ENCODE peak calls at places on chromosomes 4 and X, in nine cellular contexts. One of them, this sample, is unnamed.

GRCh38 chr4:183806341-183806740 is 98.8 kb upstream of the STOX2 start:
- ATAC-seq in left ventricle myocardium superior: peak
- ATAC-seq in stimulated activated naive CD8-positive, alpha-beta T cell treated with anti-CD3 and anti-CD28 coated beads, Interleukin-15, Interleukin-2, amounts not matched to agents 100 U/mL and 50 U/mL, for 24 hours: no peak
- ATAC-seq in Right ventricle myocardium inferior: no peak
- ATAC-seq in sciatic nerve: peak
- ATAC-seq in heart left ventricle: peak
- ATAC-seq in upper lobe of left lung: no peak
- ATAC-seq in activated T-cell treated with anti-CD3 and anti-CD28 coated beads, Interleukin-2, amount 50 U/mL, for 4 hours: no peak
- ATAC-seq in left lung: no peak
- ATAC-seq in this sample: no peak

GRCh38 chrX:8036914-8037313 is 109.7 kb upstream of the PNPLA4 start:
- ATAC-seq in left ventricle myocardium superior: peak
- ATAC-seq in stimulated activated naive CD8-positive, alpha-beta T cell treated with anti-CD3 and anti-CD28 coated beads, Interleukin-15, Interleukin-2, amounts not matched to agents 100 U/mL and 50 U/mL, for 24 hours: no peak
- ATAC-seq in Right ventricle myocardium inferior: peak
- ATAC-seq in sciatic nerve: no peak
- ATAC-seq in heart left ventricle: peak
- ATAC-seq in upper lobe of left lung: no peak
- ATAC-seq in activated T-cell treated with anti-CD3 and anti-CD28 coated beads, Interleukin-2, amount 50 U/mL, for 4 hours: no peak
- ATAC-seq in left lung: peak
- ATAC-seq in this sample: no peak

GRCh38 chrX:11567528-11568220 is 98.0 kb downstream of the ARHGAP6 start:
- ATAC-seq in left ventricle myocardium superior: no peak
- ATAC-seq in stimulated activated naive CD8-positive, alpha-beta T cell treated with anti-CD3 and anti-CD28 coated beads, Interleukin-15, Interleukin-2, amounts not matched to agents 100 U/mL and 50 U/mL, for 24 hours: no peak
- ATAC-seq in Right ventricle myocardium inferior: no peak
- ATAC-seq in sciatic nerve: no peak
- ATAC-seq in heart left ventricle: no peak
- ATAC-seq in upper lobe of left lung: no peak
- ATAC-seq in activated T-cell treated with anti-CD3 and anti-CD28 coated beads, Interleukin-2, amount 50 U/mL, for 4 hours: no peak
- ATAC-seq in left lung: no peak
- ATAC-seq in this sample: no peak

GRCh38 chrX:36916941-36917340 is 91.2 kb upstream of the FAM47C start:
- ATAC-seq in left ventricle myocardium superior: no peak
- ATAC-seq in stimulated activated naive CD8-positive, alpha-beta T cell treated with anti-CD3 and anti-CD28 coated beads, Interleukin-15, Interleukin-2, amounts not matched to agents 100 U/mL and 50 U/mL, for 24 hours: no peak
- ATAC-seq in Right ventricle myocardium inferior: no peak
- ATAC-seq in sciatic nerve: no peak
- ATAC-seq in heart left ventricle: no peak
- ATAC-seq in upper lobe of left lung: no peak
- ATAC-seq in activated T-cell treated with anti-CD3 and anti-CD28 coated beads, Interleukin-2, amount 50 U/mL, for 4 hours: no peak
- ATAC-seq in left lung: no peak
- ATAC-seq in this sample: no peak

GRCh38 chrX:74521961-74522833 is 92.2 kb downstream of the RLIM start:
- ATAC-seq in left ventricle myocardium superior: peak
- ATAC-seq in stimulated activated naive CD8-positive, alpha-beta T cell treated with anti-CD3 and anti-CD28 coated beads, Interleukin-15, Interleukin-2, amounts not matched to agents 100 U/mL and 50 U/mL, for 24 hours: no peak
- ATAC-seq in Right ventricle myocardium inferior: peak
- ATAC-seq in sciatic nerve: peak
- ATAC-seq in heart left ventricle: peak
- ATAC-seq in upper lobe of left lung: peak
- ATAC-seq in activated T-cell treated with anti-CD3 and anti-CD28 coated beads, Interleukin-2, amount 50 U/mL, for 4 hours: no peak
- ATAC-seq in left lung: peak
- ATAC-seq in this sample: peak

GRCh38 chrX:3232262-3232950 is 114.0 kb downstream of the MXRA5 start:
- ATAC-seq in left ventricle myocardium superior: no peak
- ATAC-seq in stimulated activated naive CD8-positive, alpha-beta T cell treated with anti-CD3 and anti-CD28 coated beads, Interleukin-15, Interleukin-2, amounts not matched to agents 100 U/mL and 50 U/mL, for 24 hours: no peak
- ATAC-seq in Right ventricle myocardium inferior: no peak
- ATAC-seq in sciatic nerve: no peak
- ATAC-seq in heart left ventricle: no peak
- ATAC-seq in upper lobe of left lung: no peak
- ATAC-seq in activated T-cell treated with anti-CD3 and anti-CD28 coated beads, Interleukin-2, amount 50 U/mL, for 4 hours: no peak
- ATAC-seq in left lung: no peak
- ATAC-seq in this sample: no peak

GRCh38 chr4:76011700-76012387 is 4.5 kb upstream of the CXCL9 start:
- ATAC-seq in left ventricle myocardium superior: peak
- ATAC-seq in stimulated activated naive CD8-positive, alpha-beta T cell treated with anti-CD3 and anti-CD28 coated beads, Interleukin-15, Interleukin-2, amounts not matched to agents 100 U/mL and 50 U/mL, for 24 hours: peak
- ATAC-seq in Right ventricle myocardium inferior: peak
- ATAC-seq in sciatic nerve: peak
- ATAC-seq in heart left ventricle: peak
- ATAC-seq in upper lobe of left lung: peak
- ATAC-seq in activated T-cell treated with anti-CD3 and anti-CD28 coated beads, Interleukin-2, amount 50 U/mL, for 4 hours: no peak
- ATAC-seq in left lung: peak
- ATAC-seq in this sample: peak

GRCh38 chr4:15914291-15914690 is 24.2 kb downstream of the FGFBP1 start:
- ATAC-seq in left ventricle myocardium superior: no peak
- ATAC-seq in stimulated activated naive CD8-positive, alpha-beta T cell treated with anti-CD3 and anti-CD28 coated beads, Interleukin-15, Interleukin-2, amounts not matched to agents 100 U/mL and 50 U/mL, for 24 hours: no peak
- ATAC-seq in Right ventricle myocardium inferior: no peak
- ATAC-seq in sciatic nerve: no peak
- ATAC-seq in heart left ventricle: no peak
- ATAC-seq in upper lobe of left lung: no peak
- ATAC-seq in activated T-cell treated with anti-CD3 and anti-CD28 coated beads, Interleukin-2, amount 50 U/mL, for 4 hours: no peak
- ATAC-seq in left lung: no peak
- ATAC-seq in this sample: no peak

GRCh38 chr4:42821230-42821629 is 71.3 kb upstream of the GRXCR1 start:
- ATAC-seq in left ventricle myocardium superior: no peak
- ATAC-seq in stimulated activated naive CD8-positive, alpha-beta T cell treated with anti-CD3 and anti-CD28 coated beads, Interleukin-15, Interleukin-2, amounts not matched to agents 100 U/mL and 50 U/mL, for 24 hours: no peak
- ATAC-seq in Right ventricle myocardium inferior: no peak
- ATAC-seq in sciatic nerve: no peak
- ATAC-seq in heart left ventricle: no peak
- ATAC-seq in upper lobe of left lung: no peak
- ATAC-seq in activated T-cell treated with anti-CD3 and anti-CD28 coated beads, Interleukin-2, amount 50 U/mL, for 4 hours: no peak
- ATAC-seq in left lung: no peak
- ATAC-seq in this sample: no peak

GRCh38 chr4:11912886-11913285 is 484.2 kb upstream of the HS3ST1 start:
- ATAC-seq in left ventricle myocardium superior: no peak
- ATAC-seq in stimulated activated naive CD8-positive, alpha-beta T cell treated with anti-CD3 and anti-CD28 coated beads, Interleukin-15, Interleukin-2, amounts not matched to agents 100 U/mL and 50 U/mL, for 24 hours: no peak
- ATAC-seq in Right ventricle myocardium inferior: no peak
- ATAC-seq in sciatic nerve: no peak
- ATAC-seq in heart left ventricle: peak
- ATAC-seq in upper lobe of left lung: peak
- ATAC-seq in activated T-cell treated with anti-CD3 and anti-CD28 coated beads, Interleukin-2, amount 50 U/mL, for 4 hours: no peak
- ATAC-seq in left lung: no peak
- ATAC-seq in this sample: no peak

GRCh38 chrX:154022108-154022507 is 2.4 kb upstream of the IRAK1 start:
- ATAC-seq in left ventricle myocardium superior: no peak
- ATAC-seq in stimulated activated naive CD8-positive, alpha-beta T cell treated with anti-CD3 and anti-CD28 coated beads, Interleukin-15, Interleukin-2, amounts not matched to agents 100 U/mL and 50 U/mL, for 24 hours: no peak
- ATAC-seq in Right ventricle myocardium inferior: no peak
- ATAC-seq in sciatic nerve: no peak
- ATAC-seq in heart left ventricle: no peak
- ATAC-seq in upper lobe of left lung: no peak
- ATAC-seq in activated T-cell treated with anti-CD3 and anti-CD28 coated beads, Interleukin-2, amount 50 U/mL, for 4 hours: no peak
- ATAC-seq in left lung: no peak
- ATAC-seq in this sample: no peak

GRCh38 chr4:31692407-31692940 is 972.3 kb downstream of the PCDH7 start:
- ATAC-seq in left ventricle myocardium superior: no peak
- ATAC-seq in stimulated activated naive CD8-positive, alpha-beta T cell treated with anti-CD3 and anti-CD28 coated beads, Interleukin-15, Interleukin-2, amounts not matched to agents 100 U/mL and 50 U/mL, for 24 hours: no peak
- ATAC-seq in Right ventricle myocardium inferior: no peak
- ATAC-seq in sciatic nerve: no peak
- ATAC-seq in heart left ventricle: no peak
- ATAC-seq in upper lobe of left lung: no peak
- ATAC-seq in activated T-cell treated with anti-CD3 and anti-CD28 coated beads, Interleukin-2, amount 50 U/mL, for 4 hours: no peak
- ATAC-seq in left lung: no peak
- ATAC-seq in this sample: no peak

GRCh38 chrX:41382699-41383645 is 49.0 kb downstream of the DDX3X start:
- ATAC-seq in left ventricle myocardium superior: peak
- ATAC-seq in stimulated activated naive CD8-positive, alpha-beta T cell treated with anti-CD3 and anti-CD28 coated beads, Interleukin-15, Interleukin-2, amounts not matched to agents 100 U/mL and 50 U/mL, for 24 hours: peak
- ATAC-seq in Right ventricle myocardium inferior: no peak
- ATAC-seq in sciatic nerve: peak
- ATAC-seq in heart left ventricle: peak
- ATAC-seq in upper lobe of left lung: peak
- ATAC-seq in activated T-cell treated with anti-CD3 and anti-CD28 coated beads, Interleukin-2, amount 50 U/mL, for 4 hours: peak
- ATAC-seq in left lung: peak
- ATAC-seq in this sample: no peak

GRCh38 chr4:70299643-70300042 is 35.1 kb upstream of the CABS1 start:
- ATAC-seq in left ventricle myocardium superior: no peak
- ATAC-seq in stimulated activated naive CD8-positive, alpha-beta T cell treated with anti-CD3 and anti-CD28 coated beads, Interleukin-15, Interleukin-2, amounts not matched to agents 100 U/mL and 50 U/mL, for 24 hours: no peak
- ATAC-seq in Right ventricle myocardium inferior: no peak
- ATAC-seq in sciatic nerve: no peak
- ATAC-seq in heart left ventricle: no peak
- ATAC-seq in upper lobe of left lung: no peak
- ATAC-seq in activated T-cell treated with anti-CD3 and anti-CD28 coated beads, Interleukin-2, amount 50 U/mL, for 4 hours: no peak
- ATAC-seq in left lung: no peak
- ATAC-seq in this sample: no peak

GRCh38 chr4:48085821-48086602 is 48.0 kb downstream of the TXK start:
- ATAC-seq in left ventricle myocardium superior: no peak
- ATAC-seq in stimulated activated naive CD8-positive, alpha-beta T cell treated with anti-CD3 and anti-CD28 coated beads, Interleukin-15, Interleukin-2, amounts not matched to agents 100 U/mL and 50 U/mL, for 24 hours: peak
- ATAC-seq in Right ventricle myocardium inferior: no peak
- ATAC-seq in sciatic nerve: no peak
- ATAC-seq in heart left ventricle: no peak
- ATAC-seq in upper lobe of left lung: no peak
- ATAC-seq in activated T-cell treated with anti-CD3 and anti-CD28 coated beads, Interleukin-2, amount 50 U/mL, for 4 hours: no peak
- ATAC-seq in left lung: no peak
- ATAC-seq in this sample: no peak

GRCh38 chr4:113423631-113424030 is 337.9 kb downstream of the CAMK2D start:
- ATAC-seq in left ventricle myocardium superior: no peak
- ATAC-seq in stimulated activated naive CD8-positive, alpha-beta T cell treated with anti-CD3 and anti-CD28 coated beads, Interleukin-15, Interleukin-2, amounts not matched to agents 100 U/mL and 50 U/mL, for 24 hours: no peak
- ATAC-seq in Right ventricle myocardium inferior: no peak
- ATAC-seq in sciatic nerve: no peak
- ATAC-seq in heart left ventricle: no peak
- ATAC-seq in upper lobe of left lung: no peak
- ATAC-seq in activated T-cell treated with anti-CD3 and anti-CD28 coated beads, Interleukin-2, amount 50 U/mL, for 4 hours: no peak
- ATAC-seq in left lung: no peak
- ATAC-seq in this sample: no peak

GRCh38 chr4:2442175-2442993 is 23.6 kb downstream of the CFAP99 start:
- ATAC-seq in left ventricle myocardium superior: no peak
- ATAC-seq in stimulated activated naive CD8-positive, alpha-beta T cell treated with anti-CD3 and anti-CD28 coated beads, Interleukin-15, Interleukin-2, amounts not matched to agents 100 U/mL and 50 U/mL, for 24 hours: no peak
- ATAC-seq in Right ventricle myocardium inferior: no peak
- ATAC-seq in sciatic nerve: no peak
- ATAC-seq in heart left ventricle: no peak
- ATAC-seq in upper lobe of left lung: no peak
- ATAC-seq in activated T-cell treated with anti-CD3 and anti-CD28 coated beads, Interleukin-2, amount 50 U/mL, for 4 hours: no peak
- ATAC-seq in left lung: no peak
- ATAC-seq in this sample: no peak

GRCh38 chrX:139077303-139078131 is 366.0 kb upstream of the FGF13 start:
- ATAC-seq in left ventricle myocardium superior: no peak
- ATAC-seq in stimulated activated naive CD8-positive, alpha-beta T cell treated with anti-CD3 and anti-CD28 coated beads, Interleukin-15, Interleukin-2, amounts not matched to agents 100 U/mL and 50 U/mL, for 24 hours: no peak
- ATAC-seq in Right ventricle myocardium inferior: no peak
- ATAC-seq in sciatic nerve: no peak
- ATAC-seq in heart left ventricle: no peak
- ATAC-seq in upper lobe of left lung: no peak
- ATAC-seq in activated T-cell treated with anti-CD3 and anti-CD28 coated beads, Interleukin-2, amount 50 U/mL, for 4 hours: no peak
- ATAC-seq in left lung: peak
- ATAC-seq in this sample: no peak

GRCh38 chr4:89029591-89029990 is 27.4 kb downstream of the FAM13A start:
- ATAC-seq in left ventricle myocardium superior: no peak
- ATAC-seq in stimulated activated naive CD8-positive, alpha-beta T cell treated with anti-CD3 and anti-CD28 coated beads, Interleukin-15, Interleukin-2, amounts not matched to agents 100 U/mL and 50 U/mL, for 24 hours: no peak
- ATAC-seq in Right ventricle myocardium inferior: no peak
- ATAC-seq in sciatic nerve: no peak
- ATAC-seq in heart left ventricle: no peak
- ATAC-seq in upper lobe of left lung: no peak
- ATAC-seq in activated T-cell treated with anti-CD3 and anti-CD28 coated beads, Interleukin-2, amount 50 U/mL, for 4 hours: peak
- ATAC-seq in left lung: no peak
- ATAC-seq in this sample: no peak

GRCh38 chr4:127832585-127832984 is 48.1 kb upstream of the PLK4 start:
- ATAC-seq in left ventricle myocardium superior: no peak
- ATAC-seq in stimulated activated naive CD8-positive, alpha-beta T cell treated with anti-CD3 and anti-CD28 coated beads, Interleukin-15, Interleukin-2, amounts not matched to agents 100 U/mL and 50 U/mL, for 24 hours: no peak
- ATAC-seq in Right ventricle myocardium inferior: no peak
- ATAC-seq in sciatic nerve: no peak
- ATAC-seq in heart left ventricle: no peak
- ATAC-seq in upper lobe of left lung: no peak
- ATAC-seq in activated T-cell treated with anti-CD3 and anti-CD28 coated beads, Interleukin-2, amount 50 U/mL, for 4 hours: no peak
- ATAC-seq in left lung: no peak
- ATAC-seq in this sample: no peak

This sample was measured in gastroesophageal sphincter.